ENCODE peak calls at places on chromosomes 16 and 17, in four cellular contexts. One of them, this sample, is unnamed.

GRCh38 chr16:9458816-9459215 is 367.4 kb downstream of the HAPSTR1 start:
- DNase-seq in GM23248: no peak
- DNase-seq in chondrocyte: no peak
- DNase-seq in Calu3: no peak
- DNase-seq in this sample: no peak

GRCh38 chr17:279776-280175 is 72.8 kb downstream of the RPH3AL start:
- DNase-seq in GM23248: no peak
- DNase-seq in chondrocyte: no peak
- DNase-seq in Calu3: no peak
- DNase-seq in this sample: no peak

GRCh38 chr16:69917739-69918138 is 33.4 kb upstream of the CLEC18A start:
- DNase-seq in GM23248: peak; percentile 96
- DNase-seq in chondrocyte: no peak
- DNase-seq in Calu3: no peak
- DNase-seq in this sample: peak; percentile 98

GRCh38 chr17:74117999-74118421 is 85.5 kb upstream of the RPL38 start:
- DNase-seq in GM23248: no peak
- DNase-seq in chondrocyte: no peak
- DNase-seq in Calu3: no peak
- DNase-seq in this sample: no peak

GRCh38 chr17:52170963-52171572 is 12.6 kb upstream of the CA10 start:
- DNase-seq in GM23248: peak; percentile 19
- DNase-seq in chondrocyte: no peak
- DNase-seq in Calu3: peak; percentile 79
- DNase-seq in this sample: peak; percentile 59

GRCh38 chr16:15401972-15402371 is 6.4 kb downstream of the MPV17L start:
- DNase-seq in GM23248: no peak
- DNase-seq in chondrocyte: no peak
- DNase-seq in Calu3: no peak
- DNase-seq in this sample: no peak

GRCh38 chr17:28381141-28381825 is 9.8 kb downstream of the SARM1 start:
- DNase-seq in GM23248: no peak
- DNase-seq in chondrocyte: peak; percentile 87
- DNase-seq in Calu3: peak; percentile 60
- DNase-seq in this sample: no peak

GRCh38 chr17:67200727-67201301 is 44.2 kb downstream of the HELZ start:
- DNase-seq in GM23248: peak; percentile 32
- DNase-seq in chondrocyte: no peak
- DNase-seq in Calu3: no peak
- DNase-seq in this sample: peak; percentile 53

GRCh38 chr17:76081295-76082210 is 2.6 kb downstream of the ZACN start:
- DNase-seq in GM23248: no peak
- DNase-seq in chondrocyte: peak; percentile 72
- DNase-seq in Calu3: no peak
- DNase-seq in this sample: no peak

GRCh38 chr17:8556074-8556473 is 74.5 kb downstream of the MYH10 start:
- DNase-seq in GM23248: peak; percentile 7
- DNase-seq in chondrocyte: no peak
- DNase-seq in Calu3: peak; percentile 11
- DNase-seq in this sample: peak; percentile 37

GRCh38 chr17:70945386-70945785 is 776.1 kb downstream of the KCNJ2 start:
- DNase-seq in GM23248: peak; percentile 9
- DNase-seq in chondrocyte: no peak
- DNase-seq in Calu3: no peak
- DNase-seq in this sample: peak; percentile 13

GRCh38 chr16:22326771-22327445 is 29.7 kb downstream of the POLR3E start:
- DNase-seq in GM23248: no peak
- DNase-seq in chondrocyte: no peak
- DNase-seq in Calu3: no peak
- DNase-seq in this sample: no peak